ENCODE peak calls at places on chromosomes 13 and 19, in six cellular contexts. M, F, L, I, W and G are unnamed samples.

GRCh38 chr19:30482956-30483355 is 110.8 kb downstream of the ZNF536 start:
- DNase-seq in M (no peak), I (no peak), F (no peak), L (no peak), W (no peak), G (no peak)

GRCh38 chr13:43006893-43007631 is 15.0 kb upstream of the EPSTI1 start:
- DNase-seq in F (no peak), W (no peak), M (no peak), I (no peak), L (no peak), G (no peak)

GRCh38 chr19:572891-573825 is 762 bp downstream of the BSG start:
- DNase-seq in W (peak; percentile 42), M (no peak), L (no peak), F (no peak), I (peak; percentile 59), G (peak; percentile 40)

GRCh38 chr13:99215466-99215865 is 14.8 kb downstream of the UBAC2 start:
- DNase-seq in L (no peak), I (no peak), W (no peak), F (no peak), M (peak; percentile 50), G (no peak)

GRCh38 chr19:31255863-31256600 is 93.2 kb downstream of the TSHZ3 start:
- DNase-seq in F (no peak), L (no peak), W (no peak), M (no peak), I (no peak), G (peak; percentile 54)

GRCh38 chr13:112984954-112985802 is 16.2 kb downstream of the MCF2L start:
- DNase-seq in L (peak; percentile 76), I (no peak), W (no peak), M (no peak), F (no peak), G (no peak)

GRCh38 chr13:44713793-44714469 is 137.8 kb upstream of the TSC22D1 start:
- DNase-seq in F (peak; percentile 43), M (no peak), W (no peak), L (no peak), I (no peak), G (no peak)

GRCh38 chr13:40876020-40876738 is 86.8 kb downstream of the SLC25A15 start:
- DNase-seq in I (no peak), M (no peak), W (no peak), F (no peak), L (no peak), G (no peak)

GRCh38 chr19:47305309-47305751 is 4.3 kb upstream of the C5AR1 start:
- DNase-seq in L (no peak), M (peak; percentile 32), F (peak; percentile 71), I (peak; percentile 64), W (peak; percentile 85), G (peak; percentile 55)

GRCh38 chr13:26019881-26020535 is 31.8 kb downstream of the SHISA2 start:
- DNase-seq in I (no peak), W (no peak), F (no peak), M (no peak), L (no peak), G (no peak)

GRCh38 chr13:98743377-98743776 is 9.1 kb downstream of the SLC15A1 start:
- DNase-seq in I (no peak), M (no peak), L (no peak), W (no peak), F (no peak), G (no peak)

GRCh38 chr19:30512748-30513389 is 140.7 kb downstream of the ZNF536 start:
- DNase-seq in I (no peak), M (no peak), W (no peak), L (no peak), F (no peak), G (peak; percentile 99)

GRCh38 chr13:79435549-79435948 is 29.5 kb upstream of the RBM26 start:
- DNase-seq in I (no peak), L (no peak), F (no peak), M (no peak), W (no peak), G (no peak)

GRCh38 chr19:16224266-16225045 is 26.7 kb downstream of the AP1M1 start:
- DNase-seq in F (no peak), W (no peak), M (no peak), I (no peak), L (no peak), G (no peak)

GRCh38 chr19:13429563-13429962 is 76.7 kb downstream of the CACNA1A start:
- DNase-seq in L (no peak), F (no peak), W (no peak), M (no peak), I (no peak), G (no peak)

GRCh38 chr19:27794444-27795042 is 1418.4 kb downstream of the UQCRFS1 start:
- DNase-seq in I (peak; percentile 43), M (no peak), W (peak; percentile 38), F (no peak), L (no peak), G (no peak)

GRCh38 chr19:51441410-51442390 is 16.6 kb downstream of the SIGLEC8 start:
- DNase-seq in L (no peak), F (no peak), I (no peak), W (no peak), M (peak; percentile 45), G (no peak)

GRCh38 chr13:50518791-50519201 is 324.7 kb downstream of the DLEU7 start:
- DNase-seq in F (peak; percentile 41), I (peak; percentile 21), M (no peak), W (no peak), L (no peak), G (no peak)

GRCh38 chr19:57558525-57558924 is 1.1 kb downstream of the ZNF550 start:
- DNase-seq in W (no peak), L (peak; percentile 6), I (no peak), M (no peak), F (no peak), G (no peak)

GRCh38 chr13:42486711-42487198 is 87.2 kb upstream of the TNFSF11 start:
- DNase-seq in W (no peak), L (no peak), M (no peak), F (no peak), I (no peak), G (no peak)

GRCh38 chr19:6976197-6976596 is 45.0 kb downstream of the MBD3L2B start:
- DNase-seq in W (no peak), F (no peak), L (no peak), M (no peak), I (no peak), G (no peak)

GRCh38 chr19:17931532-17932191 is 1.2 kb upstream of the CCDC124 start:
- DNase-seq in L (peak; percentile 32), F (no peak), W (peak; percentile 43), M (no peak), I (no peak), G (no peak)

GRCh38 chr13:51361111-51361510 is 21.6 kb downstream of the SERPINE3 start:
- DNase-seq in L (no peak), I (no peak), W (no peak), F (no peak), M (no peak), G (no peak)